ENCODE peak calls at places on chromosomes 3 and 15, in eight cellular contexts. F, V, M, E, R, H, S and A are unnamed samples.
A peak's percentile ranks its signal among the peaks of the same experiment; 100 is the strongest.

GRCh38 chr15:71364117-71364584 is 248.9 kb downstream of the THSD4 start:
- DNase-seq in F (no peak), R (no peak), E (no peak), H (no peak), S (peak; percentile 90), M (no peak), V (peak; percentile 17), A (peak; percentile 34)

GRCh38 chr3:124964432-124964831 is 29.9 kb upstream of the MUC13 start:
- DNase-seq in M (no peak), E (no peak), V (no peak), R (peak; percentile 48), H (no peak), F (no peak), S (no peak), A (no peak)

GRCh38 chr15:85500729-85501128 is 120.3 kb downstream of the AKAP13 start:
- DNase-seq in S (no peak), H (no peak), R (no peak), V (peak; percentile 71), F (no peak), E (no peak), M (no peak), A (no peak)

GRCh38 chr3:195563317-195563716 is 20.2 kb upstream of the PPP1R2 start:
- DNase-seq in F (no peak), R (no peak), E (no peak), H (no peak), V (no peak), M (no peak), S (no peak), A (no peak)

GRCh38 chr3:50003766-50004278 is 63.9 kb downstream of the RBM6 start:
- DNase-seq in R (peak; percentile 33), M (no peak), F (no peak), S (no peak), V (peak; percentile 3), E (no peak), H (peak; percentile 37), A (no peak)

GRCh38 chr3:157109267-157110141 is 50.4 kb downstream of the CCNL1 start:
- DNase-seq in S (no peak), F (no peak), E (no peak), M (no peak), V (no peak), H (peak; percentile 98), R (no peak), A (no peak)

GRCh38 chr15:92674347-92674746 is 18.8 kb upstream of the FAM174B start:
- DNase-seq in S (no peak), E (no peak), M (no peak), H (no peak), V (no peak), R (no peak), F (no peak), A (no peak)

GRCh38 chr15:73809728-73810501 is 56.8 kb upstream of the INSYN1 start:
- DNase-seq in H (no peak), V (peak; percentile 72), E (no peak), S (no peak), R (peak; percentile 58), M (no peak), F (no peak), A (peak; percentile 6)

GRCh38 chr3:56837196-56837955 is 35.6 kb upstream of the ARHGEF3 start:
- DNase-seq in H (no peak), M (no peak), V (no peak), S (no peak), E (no peak), R (no peak), F (no peak), A (no peak)

GRCh38 chr15:27601239-27601942 is 497.7 kb downstream of the OCA2 start:
- DNase-seq in E (no peak), V (no peak), S (no peak), F (peak; percentile 8), H (peak; percentile 37), R (peak; percentile 1), M (no peak), A (no peak)

GRCh38 chr3:177061382-177061781 is 135.9 kb downstream of the TBL1XR1 start:
- DNase-seq in S (no peak), E (no peak), H (no peak), F (no peak), R (no peak), V (no peak), M (no peak), A (no peak)